ENCODE peak calls at places on chromosomes 4 and X, in four cellular contexts. O, U, Y and I are unnamed samples.

GRCh38 chr4:169745291-169745690 is 12.5 kb downstream of the HPF1 start:
- DNase-seq in O (peak), U (no peak), Y (no peak), I (no peak)

GRCh38 chrX:110964761-110965160 is 131.2 kb upstream of the PAK3 start:
- DNase-seq in O (no peak), U (peak), Y (peak), I (no peak)

GRCh38 chrX:6695717-6696116 is 160.8 kb upstream of the VCX3A start:
- DNase-seq in O (no peak), U (no peak), Y (no peak), I (no peak)

GRCh38 chr4:56307423-56307822 is 79.9 kb downstream of the AASDH start:
- DNase-seq in O (no peak), U (no peak), Y (no peak), I (no peak)

GRCh38 chrX:110741213-110741796 is 54.3 kb downstream of the CHRDL1 start:
- DNase-seq in O (peak), U (no peak), Y (no peak), I (no peak)

GRCh38 chr4:13966241-13967195 is 339.0 kb upstream of the BOD1L1 start:
- DNase-seq in O (peak), U (no peak), Y (no peak), I (no peak)

GRCh38 chrX:153349952-153350351 is 16.0 kb downstream of the ZNF275 start:
- DNase-seq in O (no peak), U (no peak), Y (no peak), I (no peak)

GRCh38 chrX:123833387-123833786 is 26.5 kb upstream of the XIAP start:
- DNase-seq in O (peak), U (peak), Y (no peak), I (no peak)

GRCh38 chr4:143667461-143667860 is 33.0 kb downstream of the FREM3 start:
- DNase-seq in O (peak), U (no peak), Y (no peak), I (no peak)

GRCh38 chrX:114787016-114787415 is 203.1 kb downstream of the HTR2C start:
- DNase-seq in O (no peak), U (no peak), Y (no peak), I (no peak)

GRCh38 chr4:122045533-122045932 is 93.7 kb upstream of the TRPC3 start:
- DNase-seq in O (peak), U (no peak), Y (no peak), I (no peak)

GRCh38 chr4:60133414-60133813 is 1066.7 kb upstream of the ADGRL3 start:
- DNase-seq in O (peak), U (no peak), Y (no peak), I (no peak)

GRCh38 chrX:115560211-115560977 is 580 bp upstream of the PLS3 start:
- DNase-seq in O (peak), U (no peak), Y (no peak), I (no peak)

GRCh38 chr4:5220028-5220427 is 168.7 kb downstream of the STK32B start:
- DNase-seq in O (peak), U (peak), Y (no peak), I (no peak)

GRCh38 chr4:118974758-118975157 is 86.1 kb downstream of the SYNPO2 start:
- DNase-seq in O (peak), U (no peak), Y (no peak), I (no peak)

GRCh38 chr4:108635070-108635655 is 14.8 kb downstream of the RPL34 start:
- DNase-seq in O (no peak), U (no peak), Y (no peak), I (no peak)

GRCh38 chr4:103425406-103425805 is 227.3 kb upstream of the CENPE start:
- DNase-seq in O (no peak), U (no peak), Y (no peak), I (no peak)

GRCh38 chr4:45241976-45242375 is 515.6 kb upstream of the GNPDA2 start:
- DNase-seq in O (peak), U (no peak), Y (no peak), I (no peak)

GRCh38 chrX:151505796-151506195 is 57.7 kb upstream of the PASD1 start:
- DNase-seq in O (peak), U (no peak), Y (no peak), I (no peak)

GRCh38 chrX:106168107-106168506 is at the start of gene PWWP3B:
- DNase-seq in O (peak), U (peak), Y (no peak), I (no peak)

GRCh38 chrX:37986893-37987292 is 19.5 kb upstream of the SYTL5 start:
- DNase-seq in O (peak), U (no peak), Y (no peak), I (no peak)

GRCh38 chr4:167713756-167714155 is 378.6 kb upstream of the ANXA10 start:
- DNase-seq in O (no peak), U (no peak), Y (no peak), I (no peak)

GRCh38 chr4:188396037-188396436 is 256.8 kb downstream of the TRIML1 start:
- DNase-seq in O (no peak), U (no peak), Y (no peak), I (no peak)

GRCh38 chr4:160299608-160300007 is 1196.7 kb downstream of the RAPGEF2 start:
- DNase-seq in O (peak), U (no peak), Y (no peak), I (no peak)

GRCh38 chr4:101065935-101066485 is 281.3 kb downstream of the PPP3CA start:
- DNase-seq in O (no peak), U (no peak), Y (no peak), I (no peak)

GRCh38 chrX:53263597-53264094 is 17.7 kb downstream of the IQSEC2 start:
- DNase-seq in O (peak), U (no peak), Y (no peak), I (peak)

GRCh38 chrX:119481218-119481875 is 13.1 kb downstream of the SLC25A5 start:
- DNase-seq in O (peak), U (no peak), Y (no peak), I (no peak)

GRCh38 chr4:11014199-11014598 is 329.6 kb upstream of the CLNK start:
- DNase-seq in O (no peak), U (no peak), Y (no peak), I (no peak)

GRCh38 chr4:186621959-186622553 is 66.7 kb upstream of the MTNR1A start:
- DNase-seq in O (peak), U (no peak), Y (no peak), I (no peak)
- H3K27ac ChIP-seq in O (no peak), U (no peak), Y (no peak), I (no peak)

GRCh38 chr4:2837110-2837903 is 6.3 kb upstream of the ADD1 start:
- DNase-seq in O (no peak), U (no peak), Y (no peak), I (no peak)
- H3K27ac ChIP-seq in O (no peak), U (no peak), Y (peak), I (peak)

GRCh38 chr4:23733911-23734458 is 155.9 kb downstream of the PPARGC1A start:
- DNase-seq in O (no peak), U (no peak), Y (no peak), I (no peak)

GRCh38 chr4:23730998-23731397 is 158.8 kb downstream of the PPARGC1A start:
- DNase-seq in O (no peak), U (no peak), Y (no peak), I (no peak)

GRCh38 chr4:23728393-23728792 is 161.5 kb downstream of the PPARGC1A start:
- DNase-seq in O (peak), U (no peak), Y (no peak), I (no peak)

GRCh38 chr4:23733476-23733875 is 156.4 kb downstream of the PPARGC1A start:
- DNase-seq in O (no peak), U (no peak), Y (no peak), I (no peak)

DNA sequence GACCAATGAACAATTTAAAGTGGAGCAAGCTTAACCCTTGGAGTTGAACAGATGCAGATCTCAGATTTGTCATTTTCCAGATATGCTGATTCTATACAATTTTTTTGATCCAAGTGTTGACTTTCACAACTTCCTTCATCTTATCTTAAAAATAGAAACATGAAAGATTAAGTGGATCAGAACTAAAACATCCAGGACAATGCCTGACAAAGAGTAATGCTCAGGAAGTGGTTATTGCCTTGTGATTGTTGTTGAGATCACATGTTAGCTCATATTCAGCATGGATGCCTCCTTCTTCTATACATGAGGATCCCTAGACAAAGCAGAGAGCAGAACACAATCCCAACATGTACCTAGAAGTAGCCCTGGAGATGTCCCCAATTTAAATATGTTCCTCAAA is 160.9 kb downstream of the PPARGC1A start:
- DNase-seq in O (peak), U (no peak), Y (no peak), I (no peak)
- H3K27ac ChIP-seq in O (no peak), U (no peak), Y (no peak), I (no peak)

GRCh38 chr4:55080174-55080865 is 45.1 kb downstream of the KDR start:
- DNase-seq in O (peak), U (no peak), Y (no peak), I (no peak)

GRCh38 chr4:55077577-55077976 is 47.8 kb downstream of the KDR start:
- DNase-seq in O (no peak), U (no peak), Y (no peak), I (no peak)

GRCh38 chr4:55075823-55076418 is 49.5 kb downstream of the KDR start:
- DNase-seq in O (peak), U (no peak), Y (no peak), I (no peak)

GRCh38 chr4:55079451-55080173 is 45.8 kb downstream of the KDR start:
- DNase-seq in O (peak), U (no peak), Y (no peak), I (no peak)

DNA sequence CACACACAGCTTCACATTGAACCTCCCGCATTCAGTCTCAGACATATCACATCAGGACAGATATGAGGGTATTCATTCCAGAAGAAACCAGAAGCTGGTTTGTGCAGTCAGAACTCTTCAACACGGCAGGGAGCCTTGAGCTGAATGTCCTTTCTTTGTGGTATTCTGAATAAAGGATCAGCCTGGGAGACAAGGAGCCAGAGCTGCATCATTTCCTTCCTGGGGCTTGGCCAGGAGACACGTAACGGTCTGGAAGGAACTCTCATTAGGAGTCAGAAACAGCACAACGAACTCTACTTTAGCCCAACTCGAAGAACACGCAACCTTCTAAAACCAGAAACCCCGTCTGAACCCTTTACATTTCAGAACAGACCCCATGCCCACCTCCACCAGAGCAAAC is 46.4 kb downstream of the KDR start:
- DNase-seq in O (peak), U (no peak), Y (no peak), I (no peak)
- H3K27ac ChIP-seq in O (peak), U (no peak), Y (peak), I (no peak)

GRCh38 chr4:18247189-18247588 is 225.6 kb upstream of the LCORL start:
- DNase-seq in O (no peak), U (no peak), Y (no peak), I (no peak)
- H3K27ac ChIP-seq in O (no peak), U (no peak), Y (no peak), I (no peak)

DNA sequence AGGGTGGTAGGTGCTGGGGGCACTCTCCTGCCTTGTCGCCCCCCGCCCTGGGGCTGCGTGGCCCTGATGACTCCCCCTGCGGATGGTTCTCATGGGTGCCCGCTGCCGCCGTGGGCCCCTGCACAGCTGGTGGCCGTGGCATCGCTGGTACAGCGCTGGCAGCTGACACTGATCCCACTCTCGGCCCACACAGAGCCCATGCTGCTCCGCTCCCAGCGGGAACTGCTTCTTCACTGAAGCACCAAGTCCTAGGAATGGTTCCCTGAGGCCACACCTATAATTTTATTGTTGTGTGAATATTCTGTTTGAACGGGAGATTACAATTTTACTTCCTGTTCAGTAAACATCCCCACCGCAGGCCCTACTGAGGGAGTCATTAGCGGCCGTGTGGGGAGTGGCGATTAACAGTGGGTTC is 138.6 kb upstream of the NKX1-1 start:
- DNase-seq in O (no peak), U (no peak), Y (no peak), I (no peak)
- H3K27ac ChIP-seq in O (no peak), U (no peak), Y (no peak), I (no peak)

GRCh38 chr4:184324939-184325477 is 107.3 kb upstream of the ENPP6 start:
- DNase-seq in O (no peak), U (no peak), Y (no peak), I (no peak)

GRCh38 chr4:184331155-184331995 is 113.7 kb upstream of the ENPP6 start:
- DNase-seq in O (no peak), U (no peak), Y (no peak), I (no peak)

GRCh38 chr4:184330008-184330400 is 112.3 kb upstream of the ENPP6 start:
- DNase-seq in O (no peak), U (no peak), Y (no peak), I (peak)

GRCh38 chr4:184328022-184328736 is 110.5 kb upstream of the ENPP6 start:
- DNase-seq in O (no peak), U (no peak), Y (no peak), I (no peak)

GRCh38 chr4:184329235-184330007 is 111.7 kb upstream of the ENPP6 start:
- DNase-seq in O (peak), U (no peak), Y (no peak), I (no peak)
- H3K27ac ChIP-seq in O (no peak), U (no peak), Y (no peak), I (peak)

GRCh38 chrX:154484255-154485149 is 1.9 kb downstream of the UBL4A start:
- DNase-seq in O (no peak), U (no peak), Y (no peak), I (peak)
- H3K27ac ChIP-seq in O (no peak), U (no peak), Y (no peak), I (no peak)